ENCODE peak calls at places on chromosomes 11 and 22, in five cellular contexts. L is HCT116, X is adrenal gland, M is heart right ventricle, G is sigmoid colon. B is an unnamed sample.
A peak's percentile ranks its signal among the peaks of the same experiment; 100 is the strongest.

GRCh38 chr22:45226681-45227186 is 14.0 kb downstream of the KIAA0930 start:
- DNase-seq in M (no peak), L (no peak), X (peak; percentile 75), G (no peak), B (no peak)

GRCh38 chr11:116219171-116219635 is 553.6 kb downstream of the BUD13 start:
- DNase-seq in G (no peak), L (no peak), X (no peak), M (no peak), B (no peak)

GRCh38 chr11:133506551-133507094 is 25.7 kb downstream of the OPCML start:
- DNase-seq in G (no peak), M (no peak), L (no peak), X (no peak), B (no peak)

GRCh38 chr22:31102441-31103081 is 4.8 kb downstream of the SELENOM start:
- DNase-seq in M (peak; percentile 67), G (peak; percentile 99), X (peak; percentile 95), L (no peak), B (no peak)

GRCh38 chr11:68924073-68924925 is 20.6 kb downstream of the IGHMBP2 start:
- DNase-seq in G (peak; percentile 84), L (no peak), X (no peak), M (no peak), B (no peak)

GRCh38 chr11:134272381-134273316 is 3.5 kb upstream of the GLB1L3 start:
- DNase-seq in L (no peak), X (no peak), G (no peak), M (no peak), B (no peak)

GRCh38 chr22:19533049-19533626 is 8.9 kb upstream of the CLDN5 start:
- DNase-seq in X (no peak), L (no peak), M (no peak), G (no peak), B (no peak)

GRCh38 chr11:116851631-116852030 is 14.2 kb upstream of the APOA1 start:
- DNase-seq in G (no peak), M (no peak), L (no peak), X (no peak), B (no peak)

GRCh38 chr11:75673977-75674582 is 5.2 kb upstream of the MAP6 start:
- DNase-seq in M (no peak), L (peak; percentile 43), G (no peak), X (peak; percentile 63), B (no peak)

GRCh38 chr11:37506516-37506915 is 908.5 kb upstream of the RAG2 start:
- DNase-seq in M (no peak), G (no peak), X (no peak), L (no peak), B (no peak)

GRCh38 chr11:38524945-38525344 is 1926.9 kb upstream of the RAG2 start:
- DNase-seq in L (no peak), M (no peak), X (no peak), G (no peak), B (no peak)

GRCh38 chr22:33747029-33747428 is 173.2 kb downstream of the LARGE1 start:
- DNase-seq in M (no peak), X (no peak), G (no peak), L (no peak), B (no peak)

GRCh38 chr11:111206472-111206871 is 39.1 kb upstream of the POU2AF2 start:
- DNase-seq in X (no peak), M (no peak), G (no peak), L (no peak), B (no peak)

GRCh38 chr11:35593143-35593542 is 25.1 kb upstream of the FJX1 start:
- DNase-seq in X (no peak), L (no peak), M (no peak), G (no peak), B (peak; percentile 51)

GRCh38 chr22:50488006-50488677 is 1.5 kb downstream of the MIOX start:
- DNase-seq in M (no peak), L (no peak), X (no peak), G (no peak), B (no peak)

GRCh38 chr22:20533879-20534265 is 26.5 kb downstream of the MED15 start:
- DNase-seq in L (no peak), G (no peak), M (no peak), X (no peak), B (no peak)

GRCh38 chr22:20536590-20537324 is 29.3 kb downstream of the MED15 start:
- DNase-seq in M (peak; percentile 50), L (no peak), G (no peak), X (no peak), B (no peak)

GRCh38 chr22:20537325-20537756 is 29.9 kb downstream of the MED15 start:
- DNase-seq in M (no peak), L (no peak), G (no peak), X (no peak), B (no peak)

GRCh38 chr22:20542055-20542454 is 34.6 kb downstream of the MED15 start:
- DNase-seq in G (no peak), L (no peak), M (no peak), X (no peak), B (no peak)

GRCh38 chr22:20537983-20538382 is 30.6 kb downstream of the MED15 start:
- DNase-seq in X (no peak), M (no peak), L (no peak), G (no peak), B (no peak)
- H3K9me3 ChIP-seq in X (no peaks in the 10 kb centered on the region), M (no peaks in the 10 kb centered on the region), L (no peaks in the 10 kb centered on the region), G (no peaks in the 10 kb centered on the region), B (no peaks in the 10 kb centered on the region)

GRCh38 chr22:49210606-49211005 is 617.1 kb downstream of the BRD1 start:
- DNase-seq in L (no peak), X (no peak), G (peak; percentile 52), M (no peak), B (no peak)

GRCh38 chr22:49209452-49210195 is 618.0 kb downstream of the BRD1 start:
- DNase-seq in X (peak; percentile 11), M (no peak), G (peak; percentile 30), L (no peak), B (no peak)

GRCh38 chr22:49212466-49212865 is 615.2 kb downstream of the BRD1 start:
- DNase-seq in X (peak; percentile 5), M (no peak), L (no peak), G (peak; percentile 17), B (no peak)

GRCh38 chr22:49212002-49212401 is 615.7 kb downstream of the BRD1 start:
- DNase-seq in L (no peak), G (peak; percentile 51), X (peak; percentile 1), M (no peak), B (no peak)

DNA sequence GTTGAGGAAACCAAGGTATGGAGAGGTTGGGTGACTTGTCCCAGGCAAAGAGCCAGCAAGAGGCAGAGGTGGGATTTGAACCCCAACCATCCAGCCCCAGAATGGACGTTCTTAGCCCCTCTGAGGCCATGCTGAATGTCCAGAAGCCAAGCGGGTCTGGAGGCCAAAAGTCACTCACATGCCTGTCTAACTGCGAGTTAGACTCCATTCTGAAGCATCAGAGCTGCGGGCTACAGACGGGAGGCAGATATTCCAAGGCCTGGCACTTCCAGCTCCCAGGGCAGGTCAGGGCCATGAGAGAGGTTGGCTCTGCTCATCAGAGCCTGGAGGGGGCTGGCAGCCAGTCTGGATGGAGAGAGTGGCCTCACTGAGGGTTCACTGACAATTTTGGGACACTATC is 616.5 kb downstream of the BRD1 start:
- DNase-seq in L (no peak), X (peak; percentile 3), G (peak; percentile 15), M (no peak), B (no peak)
- H3K9me3 ChIP-seq in L (no peaks in the 10 kb centered on the region), X (no peaks in the 10 kb centered on the region), G (no peaks in the 10 kb centered on the region), M (no peaks in the 10 kb centered on the region), B (peaks cover 6% of the 10 kb centered on the region)

DNA sequence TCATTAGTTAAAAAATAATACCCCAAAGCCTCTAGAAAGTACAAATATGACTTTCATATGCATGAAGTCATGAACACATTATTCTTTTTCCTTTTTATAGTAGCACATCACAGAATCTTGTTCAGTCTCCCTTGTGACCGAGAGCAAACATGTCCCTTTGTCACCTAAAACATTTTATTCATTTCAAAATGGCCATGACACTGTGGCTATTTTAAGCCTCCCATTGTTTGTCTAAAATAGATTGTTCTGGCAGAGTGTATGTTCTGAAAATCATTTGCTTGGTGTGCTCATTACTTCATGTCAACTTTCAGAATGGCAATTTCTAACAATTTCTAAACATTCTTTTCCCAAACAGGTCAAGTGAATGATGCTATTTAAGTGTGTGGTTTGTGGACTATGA is 865.0 kb downstream of the JRKL start:
- DNase-seq in X (no peak), L (no peak), G (no peak), M (no peak), B (no peak)
- H3K9me3 ChIP-seq in X (no peaks in the 10 kb centered on the region), L (peaks cover 4% of the 10 kb centered on the region), G (no peaks in the 10 kb centered on the region), M (no peaks in the 10 kb centered on the region), B (no peaks in the 10 kb centered on the region)

DNA sequence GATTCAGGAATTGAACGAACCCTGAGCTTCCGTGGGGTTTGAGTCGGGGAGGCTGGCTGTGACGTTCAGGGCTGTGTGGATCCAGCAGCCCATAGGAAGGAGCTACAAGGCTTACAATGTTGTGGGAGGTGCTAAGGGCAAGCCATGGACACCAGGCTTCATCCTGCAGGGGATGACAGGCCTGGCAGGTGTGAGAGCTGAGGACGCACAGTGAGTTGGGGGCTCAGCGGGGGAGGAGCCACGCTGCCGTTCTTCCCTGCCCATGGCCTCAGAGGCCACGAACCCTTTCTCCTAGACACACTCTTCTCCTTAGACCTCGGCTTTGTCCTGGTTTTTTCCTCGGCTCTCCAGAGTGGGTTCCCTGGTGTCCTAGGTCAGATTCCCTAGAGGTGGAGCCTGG is 113.3 kb upstream of the SLC22A12 start:
- DNase-seq in G (no peak), L (no peak), X (no peak), M (no peak), B (no peak)
- H3K9me3 ChIP-seq in G (no peaks in the 10 kb centered on the region), L (no peaks in the 10 kb centered on the region), X (no peaks in the 10 kb centered on the region), M (no peaks in the 10 kb centered on the region), B (no peaks in the 10 kb centered on the region)

DNA sequence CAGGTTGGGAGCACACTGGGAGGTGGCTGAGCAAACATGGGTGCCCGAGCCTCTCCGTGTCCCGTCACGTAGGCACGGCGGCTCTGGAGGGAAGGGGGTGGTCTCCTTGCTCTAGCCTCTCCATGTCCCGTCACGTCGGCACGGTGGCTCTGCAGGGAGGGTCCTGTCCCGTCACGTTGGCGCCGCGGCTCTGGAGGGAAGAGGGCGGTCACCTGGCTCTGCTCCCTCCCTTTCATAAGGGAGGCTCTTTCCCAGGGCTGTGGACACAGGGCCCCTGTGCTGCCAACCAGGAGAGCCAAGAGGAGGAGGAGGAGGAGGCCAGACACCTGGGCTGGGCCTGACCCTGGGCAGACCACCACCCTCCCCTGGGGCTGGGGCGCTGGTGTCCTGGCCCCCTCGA is 1173.7 kb downstream of the BRD1 start:
- DNase-seq in L (no peak), M (no peak), G (no peak), X (no peak), B (no peak)
- H3K9me3 ChIP-seq in L (no peaks in the 10 kb centered on the region), M (no peaks in the 10 kb centered on the region), G (no peaks in the 10 kb centered on the region), X (no peaks in the 10 kb centered on the region), B (no peaks in the 10 kb centered on the region)

B was measured in lung.